ENCODE peak calls at places on chromosomes 13 and 19, in eight cellular contexts. N is DND-41; T is tibial artery; Y is central memory CD4-positive, alpha-beta T cell; I is GM23338; A is NCI-H1048; D is NCI-H345; E is NCI-H1930. X is an unnamed sample.

GRCh38 chr19:15323496-15324235 is 8.7 kb downstream of the BRD4 start:
- DNase-seq in A (no peak), D (no peak), I (no peak), Y (no peak), E (no peak), T (peak; percentile 64), N (no peak), X (no peak)

GRCh38 chr13:79658333-79658975 is 177.5 kb downstream of the NDFIP2 start:
- DNase-seq in D (no peak), E (no peak), Y (no peak), I (no peak), N (no peak), T (no peak), A (no peak), X (no peak)

GRCh38 chr19:17103177-17103576 is 27.6 kb downstream of the MYO9B start:
- DNase-seq in D (no peak), I (peak; percentile 90), T (no peak), A (no peak), Y (no peak), E (no peak), N (peak; percentile 30), X (no peak)

GRCh38 chr13:98301721-98302120 is 124.7 kb upstream of the RNF113B start:
- DNase-seq in E (no peak), D (no peak), A (no peak), T (no peak), N (no peak), I (no peak), Y (no peak), X (no peak)

GRCh38 chr13:30132623-30133553 is 174.5 kb downstream of the KATNAL1 start:
- DNase-seq in N (peak; percentile 99), Y (peak; percentile 90), D (peak; percentile 85), A (peak; percentile 76), T (peak; percentile 99), E (peak; percentile 85), I (peak; percentile 98), X (peak; percentile 90)

GRCh38 chr13:37127706-37128241 is 22.3 kb upstream of the CSNK1A1L start:
- DNase-seq in E (no peak), Y (no peak), T (peak; percentile 25), A (no peak), D (peak; percentile 46), N (no peak), I (no peak), X (peak; percentile 12)

GRCh38 chr19:2034729-2035589 is 16.1 kb downstream of the MKNK2 start:
- DNase-seq in Y (peak; percentile 56), A (no peak), T (no peak), E (no peak), N (peak; percentile 68), D (no peak), I (peak; percentile 100), X (no peak)

GRCh38 chr13:52615817-52616216 is 26.4 kb upstream of the HNRNPA1L2 start:
- DNase-seq in D (no peak), I (no peak), N (peak; percentile 13), E (no peak), Y (peak; percentile 16), T (no peak), A (no peak), X (no peak)

GRCh38 chr19:3857449-3858003 is 11.3 kb downstream of the ZFR2 start:
- DNase-seq in N (peak; percentile 16), Y (no peak), A (no peak), T (no peak), D (peak; percentile 44), E (no peak), I (no peak), X (no peak)

GRCh38 chr19:10518444-10519361 is 1.5 kb upstream of the S1PR5 start:
- DNase-seq in E (no peak), D (no peak), N (no peak), A (no peak), I (peak; percentile 40), T (no peak), Y (no peak), X (no peak)

GRCh38 chr13:108086678-108087077 is 128.7 kb downstream of the LIG4 start:
- DNase-seq in E (no peak), A (no peak), Y (no peak), I (peak; percentile 37), D (no peak), T (no peak), N (no peak), X (no peak)

GRCh38 chr19:46478356-46478986 is 7.1 kb upstream of the PNMA8A start:
- DNase-seq in I (peak; percentile 97), N (no peak), T (no peak), E (no peak), A (no peak), Y (peak; percentile 31), D (no peak), X (no peak)

GRCh38 chr19:13938361-13939027 is at the start of gene PODNL1:
- DNase-seq in A (no peak), D (no peak), I (peak; percentile 52), E (no peak), N (no peak), T (peak; percentile 68), Y (no peak), X (no peak)

GRCh38 chr13:112143046-112143752 is 76.2 kb downstream of the SOX1 start:
- DNase-seq in I (no peak), T (no peak), N (no peak), D (no peak), E (no peak), Y (no peak), A (no peak), X (no peak)

GRCh38 chr19:17951151-17952040 is 15.5 kb upstream of the KCNN1 start:
- DNase-seq in N (no peak), I (no peak), A (no peak), Y (no peak), E (no peak), T (no peak), D (no peak), X (peak; percentile 49)